ENCODE peak calls at places on chromosomes 11 and 22, in six cellular contexts. H is K562, N is WTC11, Y is HepG2, E is H1, C is GM12878. Q is an unnamed sample.

GRCh38 chr22:32473388-32473952 is 1.1 kb upstream of the FBXO7 start:
- DNase-seq in Y (peak), N (no peak), E (peak), H (peak), C (peak), Q (peak)

GRCh38 chr22:38874529-38875222 is 2.7 kb upstream of the CBX6 start:
- DNase-seq in H (no peak), E (no peak), N (no peak), Y (no peak), C (no peak), Q (no peak)

GRCh38 chr11:125532668-125533067 is 36.6 kb upstream of the FEZ1 start:
- DNase-seq in E (no peak), Y (no peak), H (peak), N (no peak), C (no peak), Q (no peak)

GRCh38 chr22:38754247-38755154 is 1.3 kb downstream of the SUN2 start:
- DNase-seq in E (peak), H (peak), Y (peak), N (no peak), C (no peak), Q (peak)

GRCh38 chr11:117535201-117535869 is 207.7 kb downstream of the CEP164 start:
- DNase-seq in N (no peak), E (no peak), C (no peak), Y (no peak), H (no peak), Q (no peak)

GRCh38 chr11:112811781-112812180 is 149.4 kb upstream of the NCAM1 start:
- DNase-seq in Y (no peak), C (no peak), E (no peak), H (no peak), N (no peak), Q (no peak)

GRCh38 chr11:12724301-12725046 is 50.3 kb downstream of the TEAD1 start:
- DNase-seq in H (peak), N (peak), E (peak), C (no peak), Y (peak), Q (peak)

GRCh38 chr11:690738-691633 is 4.0 kb downstream of the DEAF1 start:
- DNase-seq in N (no peak), Y (no peak), C (no peak), E (no peak), H (peak), Q (no peak)

GRCh38 chr22:44895296-44896055 is 114.3 kb downstream of the PHF21B start:
- DNase-seq in E (no peak), N (no peak), Y (no peak), C (no peak), H (no peak), Q (no peak)

DNA sequence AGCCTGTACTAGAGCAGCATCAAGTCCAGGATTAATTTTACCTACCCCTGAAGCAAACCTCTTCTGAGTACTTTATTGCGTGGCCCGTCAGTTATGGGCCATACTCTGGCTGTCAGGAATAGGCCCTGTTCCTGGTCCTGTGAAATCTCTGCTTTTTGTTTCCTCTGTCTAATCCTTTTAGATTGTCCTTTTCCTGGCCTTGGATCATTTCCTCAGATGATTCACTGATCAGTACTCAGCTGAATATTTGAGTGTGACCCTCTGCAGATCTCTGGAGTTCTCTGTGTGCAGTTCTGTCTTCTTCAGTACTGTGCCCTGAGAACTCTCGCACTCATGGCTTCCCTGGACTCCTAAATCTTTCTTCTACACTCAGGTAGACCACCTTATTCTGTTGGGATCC is 123.5 kb downstream of the UVRAG start:
- DNase-seq in N (no peak), Y (no peak), E (no peak), H (no peak), C (no peak), Q (no peak)
- TF ChIP-seq CREB1 in N (no peak), Y (no peak), E (no peak), H (no peak), C (no peak), Q (no peak)

GRCh38 chr22:42837556-42837955 is 19.5 kb downstream of the ARFGAP3 start:
- DNase-seq in N (no peak), C (no peak), E (no peak), Y (no peak), H (no peak), Q (no peak)

GRCh38 chr22:42847110-42847509 is 10.0 kb downstream of the ARFGAP3 start:
- DNase-seq in Y (no peak), E (no peak), H (no peak), C (no peak), N (no peak), Q (no peak)

GRCh38 chr22:42844756-42845155 is 12.3 kb downstream of the ARFGAP3 start:
- DNase-seq in E (no peak), N (no peak), H (no peak), C (no peak), Y (no peak), Q (no peak)

GRCh38 chr22:42841444-42841843 is 15.6 kb downstream of the ARFGAP3 start:
- DNase-seq in H (no peak), E (no peak), N (no peak), Y (no peak), C (no peak), Q (no peak)

DNA sequence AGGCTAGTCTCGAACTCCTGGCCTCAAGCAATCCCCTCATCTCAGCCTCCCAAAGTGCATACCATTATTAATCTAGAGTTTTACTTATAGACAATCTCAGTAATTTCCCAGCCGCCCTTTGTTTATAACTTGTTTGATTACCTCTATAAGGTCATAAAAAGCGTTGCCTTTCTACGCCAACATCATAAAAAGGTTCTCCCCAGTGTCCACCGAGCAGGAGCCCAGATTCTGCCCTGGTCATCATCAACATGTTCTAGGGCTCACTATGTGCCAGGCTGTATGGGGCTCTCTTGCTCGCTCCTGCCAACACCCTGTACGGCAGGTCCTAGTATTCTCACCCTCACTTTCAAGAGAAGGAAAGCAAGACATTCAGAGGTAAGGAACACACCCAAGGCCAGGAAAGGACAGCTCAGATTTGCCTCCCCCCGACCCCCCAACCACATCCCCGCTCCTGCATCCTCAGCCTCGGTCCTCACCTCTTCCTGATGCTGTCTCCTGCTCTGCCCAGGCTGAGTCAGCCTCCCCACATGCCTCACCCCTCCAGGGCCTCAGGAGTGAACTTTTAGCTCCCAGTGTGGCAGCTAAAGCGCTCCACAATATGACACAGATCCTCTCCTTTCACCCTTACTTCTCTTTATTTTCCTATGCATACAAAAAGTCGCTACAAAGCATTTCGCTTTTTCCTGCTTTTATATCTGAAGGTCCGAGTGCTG is 14.3 kb downstream of the ARFGAP3 start:
- DNase-seq in E (no peak), H (no peak), C (no peak), Y (no peak), N (no peak), Q (no peak)
- TF ChIP-seq CREB1 in E (no peak), H (no peak), C (no peak), Y (no peak), N (no peak), Q (no peak)

GRCh38 chr11:63672156-63672463 is 934 bp upstream of the ATL3 start:
- DNase-seq in H (no peak), C (no peak), N (no peak), Y (no peak), E (no peak), Q (no peak)

GRCh38 chr11:63670077-63670737 is 969 bp downstream of the ATL3 start:
- DNase-seq in E (no peak), H (no peak), Y (no peak), N (no peak), C (no peak), Q (no peak)

GRCh38 chr11:63672934-63673539 is 1.9 kb upstream of the ATL3 start:
- DNase-seq in N (no peak), C (no peak), Y (peak), H (no peak), E (no peak), Q (no peak)

GRCh38 chr11:63671322-63672155 is at the start of gene ATL3:
- DNase-seq in Y (no peak), C (peak), E (peak), N (peak), H (peak), Q (peak)

GRCh38 chr11:63670738-63671321 is 346 bp downstream of the ATL3 start:
- DNase-seq in N (peak), Y (no peak), H (peak), E (peak), C (no peak), Q (peak)
- TF ChIP-seq CREB1 in N (no peak), Y (no peak), H (no peak), E (no peak), C (no peak), Q (no peak)

GRCh38 chr22:27242917-27243589 is 558.5 kb downstream of the MN1 start:
- DNase-seq in N (no peak), H (no peak), Y (no peak), C (no peak), E (no peak), Q (no peak)
- TF ChIP-seq CREB1 in N (no peak), H (no peak), Y (no peak), C (no peak), E (no peak), Q (no peak)

DNA sequence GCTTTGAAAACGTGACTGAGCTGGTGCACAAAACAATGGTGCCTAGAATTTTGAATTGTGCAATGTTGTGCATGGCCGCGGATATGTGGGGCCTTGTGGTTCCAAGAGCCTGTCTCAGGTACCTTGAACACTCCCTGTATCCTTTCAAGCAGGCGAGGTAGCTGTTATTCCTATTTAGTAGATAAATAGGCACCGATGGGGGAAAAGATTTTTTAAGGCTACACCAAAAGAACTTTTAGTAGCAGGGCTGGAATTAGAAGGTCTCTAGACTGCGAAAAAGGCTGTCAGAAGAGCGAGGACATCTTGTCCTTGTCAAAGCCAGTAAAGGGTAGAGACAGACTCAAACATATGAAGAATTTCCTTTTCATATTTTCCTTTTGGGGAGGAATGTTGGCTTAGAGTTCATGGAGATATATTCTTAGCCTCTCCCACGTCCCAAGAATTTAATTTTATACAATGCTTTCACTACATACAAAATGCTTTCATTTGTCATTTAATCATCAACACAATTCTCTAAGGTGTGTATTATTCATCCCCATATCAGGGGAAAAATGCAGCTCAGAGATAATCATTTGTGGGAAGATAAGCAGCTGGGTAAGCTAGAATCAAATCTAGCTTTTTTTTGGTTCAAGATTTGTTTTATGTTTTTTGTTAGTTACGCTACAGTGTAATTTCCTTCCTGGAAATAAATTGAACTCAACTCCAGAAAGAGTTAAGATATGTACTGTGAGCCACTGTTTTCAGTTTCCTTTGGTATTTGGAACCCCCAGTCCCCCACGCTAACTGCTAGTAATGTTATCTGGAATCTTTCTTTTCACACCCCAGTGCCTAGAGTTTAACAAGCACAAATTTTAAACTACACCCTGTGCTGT is 1.7 kb upstream of the HSPA8 start:
- DNase-seq in Y (peak), H (no peak), C (no peak), E (no peak), N (no peak), Q (peak)
- TF ChIP-seq CREB1 in Y (no peak), H (no peak), C (no peak), E (no peak), N (no peak), Q (no peak)